ENCODE peak calls at places on chromosomes 6 and 20, in seven cellular contexts. One of them, this sample, is unnamed.

GRCh38 chr6:26322645-26323482 is 42.1 kb upstream of the BTN3A2 start:
- DNase-seq in astrocyte of the cerebellum: peak; percentile 72
- DNase-seq in NCI-H1105: no peak
- DNase-seq in NCI-H2171: peak; percentile 67
- DNase-seq in T-helper 1 cell: no peak
- DNase-seq in lung: peak; percentile 53
- DNase-seq in occipital lobe: no peak
- DNase-seq in this sample: peak; percentile 77

GRCh38 chr6:75501756-75502155 is 8.2 kb upstream of the FILIP1 start:
- DNase-seq in astrocyte of the cerebellum: no peak
- DNase-seq in NCI-H1105: no peak
- DNase-seq in NCI-H2171: no peak
- DNase-seq in T-helper 1 cell: no peak
- DNase-seq in lung: no peak
- DNase-seq in occipital lobe: no peak
- DNase-seq in this sample: no peak

GRCh38 chr6:126803769-126804168 is 314.7 kb upstream of the RSPO3 start:
- DNase-seq in astrocyte of the cerebellum: no peak
- DNase-seq in NCI-H1105: no peak
- DNase-seq in NCI-H2171: no peak
- DNase-seq in T-helper 1 cell: no peak
- DNase-seq in lung: no peak
- DNase-seq in occipital lobe: no peak
- DNase-seq in this sample: no peak

GRCh38 chr20:63361507-63362425 is 617 bp upstream of the CHRNA4 start:
- DNase-seq in astrocyte of the cerebellum: no peak
- DNase-seq in NCI-H1105: peak; percentile 45
- DNase-seq in NCI-H2171: peak; percentile 79
- DNase-seq in T-helper 1 cell: no peak
- DNase-seq in lung: no peak
- DNase-seq in occipital lobe: no peak
- DNase-seq in this sample: no peak

GRCh38 chr20:2459981-2460751 is 10.4 kb downstream of the SNRPB start:
- DNase-seq in astrocyte of the cerebellum: no peak
- DNase-seq in NCI-H1105: no peak
- DNase-seq in NCI-H2171: no peak
- DNase-seq in T-helper 1 cell: no peak
- DNase-seq in lung: no peak
- DNase-seq in occipital lobe: no peak
- DNase-seq in this sample: no peak

GRCh38 chr20:39851459-39851858 is 837.6 kb downstream of the MAFB start:
- DNase-seq in astrocyte of the cerebellum: no peak
- DNase-seq in NCI-H1105: no peak
- DNase-seq in NCI-H2171: no peak
- DNase-seq in T-helper 1 cell: no peak
- DNase-seq in lung: no peak
- DNase-seq in occipital lobe: no peak
- DNase-seq in this sample: no peak

GRCh38 chr6:36912583-36912982 is 26.8 kb downstream of the C6orf89 start:
- DNase-seq in astrocyte of the cerebellum: peak; percentile 74
- DNase-seq in NCI-H1105: no peak
- DNase-seq in NCI-H2171: no peak
- DNase-seq in T-helper 1 cell: peak; percentile 18
- DNase-seq in lung: no peak
- DNase-seq in occipital lobe: no peak
- DNase-seq in this sample: peak; percentile 16

GRCh38 chr6:166621114-166621540 is 5.9 kb downstream of the RPS6KA2 start:
- DNase-seq in astrocyte of the cerebellum: no peak
- DNase-seq in NCI-H1105: no peak
- DNase-seq in NCI-H2171: no peak
- DNase-seq in T-helper 1 cell: no peak
- DNase-seq in lung: no peak
- DNase-seq in occipital lobe: no peak
- DNase-seq in this sample: no peak

GRCh38 chr20:14543040-14543439 is 205.6 kb upstream of the FLRT3 start:
- DNase-seq in astrocyte of the cerebellum: no peak
- DNase-seq in NCI-H1105: no peak
- DNase-seq in NCI-H2171: no peak
- DNase-seq in T-helper 1 cell: no peak
- DNase-seq in lung: no peak
- DNase-seq in occipital lobe: no peak
- DNase-seq in this sample: no peak

This sample was measured in pons.